ENCODE peak calls at places on chromosomes 12 and 14, in eight cellular contexts. N is GM13976, Z is HEK293T, J is aorta, S is EL, M is RWPE1, F is germinal center, R is iPS-NIHi11. O is an unnamed sample.

GRCh38 chr14:104864267-104865068 is 600 bp upstream of the CEP170B start:
- DNase-seq in N (no peak), Z (no peak), J (peak; percentile 82), S (no peak), M (peak; percentile 83), F (no peak), R (peak; percentile 84), O (peak; percentile 79)

GRCh38 chr12:67773896-67774295 is 125.4 kb downstream of the DYRK2 start:
- DNase-seq in N (no peak), Z (no peak), J (no peak), S (no peak), M (no peak), F (no peak), R (no peak), O (no peak)

GRCh38 chr12:108575199-108575912 is 13.0 kb downstream of the ISCU start:
- DNase-seq in N (no peak), Z (no peak), J (no peak), S (no peak), M (no peak), F (no peak), R (no peak), O (peak; percentile 54)

GRCh38 chr12:110109037-110109836 is 14.9 kb upstream of the IFT81 start:
- DNase-seq in N (no peak), Z (no peak), J (peak; percentile 88), S (peak; percentile 96), M (peak; percentile 69), F (no peak), R (peak; percentile 34), O (peak; percentile 93)

GRCh38 chr12:113762155-113762848 is 203.8 kb downstream of the RBM19 start:
- DNase-seq in N (no peak), Z (no peak), J (no peak), S (no peak), M (no peak), F (no peak), R (no peak), O (no peak)

GRCh38 chr12:109880049-109880931 is at the start of gene GLTP:
- DNase-seq in N (peak; percentile 98), Z (peak; percentile 95), J (peak; percentile 94), S (peak; percentile 84), M (peak; percentile 94), F (peak; percentile 98), R (peak; percentile 99), O (peak; percentile 95)

GRCh38 chr12:27785882-27786570 is 6.0 kb upstream of the MANSC4 start:
- DNase-seq in N (no peak), Z (no peak), J (no peak), S (peak; percentile 83), M (peak; percentile 30), F (no peak), R (no peak), O (no peak)

GRCh38 chr14:91843437-91843836 is 23.9 kb downstream of the TC2N start:
- DNase-seq in N (peak; percentile 35), Z (no peak), J (no peak), S (no peak), M (no peak), F (no peak), R (no peak), O (no peak)

GRCh38 chr14:74475678-74476077 is 17.4 kb downstream of the NPC2 start:
- DNase-seq in N (no peak), Z (no peak), J (no peak), S (peak; percentile 78), M (no peak), F (no peak), R (no peak), O (no peak)

GRCh38 chr14:56487090-56487667 is 92.4 kb upstream of the TMEM260 start:
- DNase-seq in N (no peak), Z (peak; percentile 10), J (no peak), S (peak; percentile 4), M (no peak), F (no peak), R (no peak), O (no peak)

GRCh38 chr12:77342275-77342674 is 276.9 kb upstream of the E2F7 start:
- DNase-seq in N (no peak), Z (no peak), J (no peak), S (no peak), M (no peak), F (no peak), R (no peak), O (no peak)

GRCh38 chr12:18224745-18225144 is 36.6 kb upstream of the PIK3C2G start:
- DNase-seq in N (peak; percentile 26), Z (peak; percentile 17), J (no peak), S (peak; percentile 47), M (peak; percentile 12), F (no peak), R (peak; percentile 26), O (no peak)

GRCh38 chr12:30850684-30851083 is 75.9 kb upstream of the TSPAN11 start:
- DNase-seq in N (no peak), Z (no peak), J (no peak), S (no peak), M (no peak), F (no peak), R (no peak), O (no peak)

GRCh38 chr14:77509366-77509765 is 10.8 kb upstream of the ISM2 start:
- DNase-seq in N (no peak), Z (no peak), J (no peak), S (no peak), M (no peak), F (no peak), R (no peak), O (no peak)

GRCh38 chr12:45336762-45337596 is 121.1 kb downstream of the ANO6 start:
- DNase-seq in N (no peak), Z (no peak), J (no peak), S (peak; percentile 83), M (no peak), F (no peak), R (no peak), O (no peak)

GRCh38 chr14:35332517-35333346 is 40.5 kb downstream of the PSMA6 start:
- DNase-seq in N (peak; percentile 49), Z (peak; percentile 3), J (no peak), S (no peak), M (no peak), F (no peak), R (no peak), O (no peak)

GRCh38 chr14:71665781-71666180 is 266.4 kb upstream of the RGS6 start:
- DNase-seq in N (no peak), Z (no peak), J (no peak), S (no peak), M (no peak), F (no peak), R (no peak), O (no peak)

GRCh38 chr14:92581966-92582566 is 68.5 kb downstream of the RIN3 start:
- DNase-seq in N (peak; percentile 42), Z (no peak), J (no peak), S (no peak), M (no peak), F (no peak), R (no peak), O (no peak)

GRCh38 chr12:42588981-42589464 is 523 bp downstream of the PRICKLE1 start:
- DNase-seq in N (peak; percentile 32), Z (peak; percentile 59), J (peak; percentile 80), S (peak; percentile 53), M (peak; percentile 43), F (peak; percentile 7), R (peak; percentile 55), O (peak; percentile 81)

GRCh38 chr12:90899456-90900182 is 55.4 kb downstream of the CCER1 start:
- DNase-seq in N (no peak), Z (no peak), J (no peak), S (peak; percentile 71), M (peak; percentile 11), F (no peak), R (no peak), O (no peak)

GRCh38 chr14:101250948-101251811 is 310.1 kb upstream of the DIO3 start:
- DNase-seq in N (peak; percentile 10), Z (no peak), J (no peak), S (no peak), M (no peak), F (no peak), R (no peak), O (peak; percentile 78)

GRCh38 chr12:104276192-104277131 is 27.1 kb upstream of the EID3 start:
- DNase-seq in N (peak; percentile 59), Z (no peak), J (no peak), S (no peak), M (no peak), F (peak; percentile 44), R (no peak), O (no peak)

GRCh38 chr14:45298427-45299117 is 45.6 kb upstream of the MIS18BP1 start:
- DNase-seq in N (no peak), Z (no peak), J (no peak), S (no peak), M (no peak), F (no peak), R (no peak), O (no peak)

GRCh38 chr14:22850944-22851790 is 14.8 kb downstream of the MMP14 start:
- DNase-seq in N (no peak), Z (no peak), J (peak; percentile 98), S (peak; percentile 97), M (peak; percentile 48), F (no peak), R (no peak), O (peak; percentile 97)

O was measured in posterior vena cava.